ENCODE peak calls at places on chromosomes 1 and 21, in nine cellular contexts. Y is aorta; T is left ventricle myocardium superior; O is stimulated activated CD4-positive, alpha-beta T cell treated with anti-CD3 and anti-CD28 coated beads, Interleukin-12 subunit alpha, Interleukin-12 subunit beta, amount 100 ng/mL, for 4 hours; D is stomach; Q is lower leg skin; K is thoracic aorta; W is SK-MEL-5; F is substantia nigra. P is an unnamed sample.

GRCh38 chr21:18147678-18148077 is 97.0 kb upstream of the CHODL start:
- DNase-seq in Y (no peak), K (no peak), Q (no peak), D (no peak), F (no peak), W (no peak), T (no peak), O (no peak), P (no peak)

GRCh38 chr1:244231572-244232315 is 180.7 kb downstream of the ZBTB18 start:
- DNase-seq in D (peak), K (no peak), Y (no peak), O (no peak), W (no peak), F (no peak), Q (no peak), T (peak), P (no peak)

GRCh38 chr1:38507563-38507962 is 352.0 kb downstream of the RRAGC start:
- DNase-seq in F (no peak), O (no peak), T (no peak), Q (no peak), D (no peak), W (no peak), K (no peak), Y (no peak), P (no peak)

GRCh38 chr1:201022824-201023516 is 544 bp downstream of the KIF21B start:
- DNase-seq in Q (no peak), D (no peak), T (peak), Y (no peak), K (no peak), W (no peak), O (peak), F (no peak), P (no peak)

GRCh38 chr1:178870944-178871343 is at the start of gene ANGPTL1:
- DNase-seq in F (no peak), D (no peak), K (no peak), Q (no peak), W (peak), O (no peak), T (no peak), Y (no peak), P (peak)

GRCh38 chr1:1775364-1776226 is 2.7 kb downstream of the NADK start:
- DNase-seq in Q (no peak), K (no peak), D (no peak), W (no peak), Y (no peak), T (no peak), F (no peak), O (no peak), P (no peak)

GRCh38 chr21:35924714-35925301 is 135.5 kb downstream of the SETD4 start:
- DNase-seq in K (no peak), Y (no peak), T (no peak), O (no peak), W (peak), Q (peak), D (no peak), F (no peak), P (peak)

GRCh38 chr1:225946082-225946620 is 5.1 kb upstream of the LEFTY2 start:
- DNase-seq in K (no peak), W (no peak), F (no peak), T (no peak), D (no peak), Y (no peak), O (no peak), Q (no peak), P (no peak)

GRCh38 chr1:1527092-1527816 is 13.2 kb downstream of the TMEM240 start:
- DNase-seq in Q (no peak), K (no peak), W (no peak), O (no peak), F (no peak), Y (no peak), D (no peak), T (no peak), P (no peak)

GRCh38 chr1:11674488-11674887 is 6.5 kb downstream of the MAD2L2 start:
- DNase-seq in Y (no peak), K (no peak), D (no peak), Q (no peak), W (no peak), T (no peak), O (no peak), F (no peak), P (no peak)